ENCODE peak calls at places on chromosomes 2 and 18, in five cellular contexts. Z is MM.1S, X is SK-N-SH, S is H9, C is H1. U is an unnamed sample.

GRCh38 chr2:120430957-120431356 is 85.0 kb downstream of the INHBB start:
- DNase-seq in Z (no peak), X (no peak), S (peak), C (peak), U (no peak)

GRCh38 chr2:68901199-68901515 is 30.0 kb upstream of the BMP10 start:
- DNase-seq in Z (peak), X (no peak), S (peak), C (no peak), U (no peak)

GRCh38 chr2:235827585-235827992 is 333.7 kb downstream of the AGAP1 start:
- DNase-seq in Z (no peak), X (no peak), S (no peak), C (no peak), U (peak)

GRCh38 chr2:9703085-9703641 is 72.4 kb upstream of the YWHAQ start:
- DNase-seq in Z (no peak), X (no peak), S (no peak), C (no peak), U (peak)

GRCh38 chr2:74532222-74532621 is 2.5 kb downstream of the HTRA2 start:
- DNase-seq in Z (peak), X (no peak), S (no peak), C (no peak), U (no peak)

GRCh38 chr2:237603718-237604362 is 13.3 kb upstream of the RAB17 start:
- DNase-seq in Z (peak), X (no peak), S (no peak), C (no peak), U (peak)

GRCh38 chr2:176565641-176566323 is 296.5 kb downstream of the MTX2 start:
- DNase-seq in Z (no peak), X (no peak), S (no peak), C (no peak), U (peak)

GRCh38 chr2:65598240-65598639 is 165.8 kb upstream of the SPRED2 start:
- DNase-seq in Z (no peak), X (no peak), S (no peak), C (no peak), U (no peak)

GRCh38 chr2:158530829-158531228 is 74.1 kb downstream of the PKP4 start:
- DNase-seq in Z (no peak), X (no peak), S (no peak), C (no peak), U (no peak)

GRCh38 chr18:7414459-7414858 is 152.7 kb upstream of the PTPRM start:
- DNase-seq in Z (no peak), X (no peak), S (no peak), C (no peak), U (no peak)

GRCh38 chr2:122804494-122804893 is 1049.0 kb downstream of the TSN start:
- DNase-seq in Z (no peak), X (no peak), S (no peak), C (no peak), U (no peak)

GRCh38 chr2:96146881-96147592 is 1.8 kb upstream of the DUSP2 start:
- DNase-seq in Z (no peak), X (peak), S (peak), C (no peak), U (peak)

GRCh38 chr18:12652861-12653401 is 5.0 kb downstream of the SPIRE1 start:
- DNase-seq in Z (peak), X (peak), S (no peak), C (no peak), U (no peak)

GRCh38 chr18:39345321-39345720 is 1779.7 kb upstream of the CELF4 start:
- DNase-seq in Z (no peak), X (no peak), S (no peak), C (no peak), U (peak)

GRCh38 chr2:177989029-177989885 is 83.3 kb downstream of the PDE11A start:
- DNase-seq in Z (no peak), X (no peak), S (no peak), C (no peak), U (peak)

GRCh38 chr2:222776792-222777191 is 84.0 kb upstream of the ACSL3 start:
- DNase-seq in Z (no peak), X (no peak), S (no peak), C (no peak), U (no peak)

GRCh38 chr2:68216454-68217310 is 35.6 kb downstream of the PPP3R1 start:
- DNase-seq in Z (no peak), X (no peak), S (no peak), C (no peak), U (no peak)

GRCh38 chr2:235049719-235050118 is 97.9 kb downstream of the SH3BP4 start:
- DNase-seq in Z (no peak), X (peak), S (no peak), C (no peak), U (no peak)

GRCh38 chr2:207487650-207488315 is 42.0 kb upstream of the CREB1 start:
- DNase-seq in Z (no peak), X (no peak), S (no peak), C (no peak), U (peak)

GRCh38 chr2:205686231-205687017 is 4.1 kb downstream of the NRP2 start:
- DNase-seq in Z (no peak), X (peak), S (peak), C (peak), U (no peak)

GRCh38 chr2:210681481-210681880 is 125.1 kb downstream of the CPS1 start:
- DNase-seq in Z (no peak), X (no peak), S (no peak), C (no peak), U (no peak)

GRCh38 chr2:102120261-102121259 is 22.0 kb upstream of the IL1R1 start:
- DNase-seq in Z (no peak), X (no peak), S (no peak), C (no peak), U (no peak)

GRCh38 chr18:76673281-76674005 is 148.9 kb upstream of the ZNF236 start:
- DNase-seq in Z (no peak), X (no peak), S (no peak), C (no peak), U (no peak)

GRCh38 chr2:122491011-122491410 is 735.6 kb downstream of the TSN start:
- DNase-seq in Z (no peak), X (no peak), S (no peak), C (no peak), U (no peak)

GRCh38 chr2:233801357-233802131 is 23.4 kb downstream of the MROH2A start:
- DNase-seq in Z (peak), X (no peak), S (no peak), C (peak), U (peak)

GRCh38 chr2:146853741-146854444 is 990.9 kb upstream of the ACVR2A start:
- DNase-seq in Z (no peak), X (no peak), S (no peak), C (no peak), U (peak)

GRCh38 chr2:165410231-165410630 is 59.3 kb upstream of the CSRNP3 start:
- DNase-seq in Z (no peak), X (no peak), S (no peak), C (no peak), U (no peak)

GRCh38 chr18:23935804-23936203 is 78.8 kb upstream of the TTC39C start:
- DNase-seq in Z (no peak), X (no peak), S (no peak), C (no peak), U (no peak)

GRCh38 chr2:151619337-151619989 is 114.8 kb downstream of the NEB start:
- DNase-seq in Z (no peak), X (no peak), S (no peak), C (no peak), U (peak)
- TF ChIP-seq CTCF in Z (no peak), X (no peak), S (no peak), C (no peak), U (peak)

GRCh38 chr2:64222942-64223511 is 78.8 kb upstream of the PELI1 start:
- DNase-seq in Z (peak), X (no peak), S (no peak), C (no peak), U (no peak)
- H3K4me2 ChIP-seq in Z (peak), X (no peak), S (no peak), C (no peak), U (no peak)

GRCh38 chr2:104736026-104736425 is 117.9 kb upstream of the POU3F3 start:
- DNase-seq in Z (no peak), X (no peak), S (no peak), C (no peak), U (no peak)

GRCh38 chr2:104734937-104735586 is 118.9 kb upstream of the POU3F3 start:
- DNase-seq in Z (peak), X (no peak), S (no peak), C (no peak), U (peak)

GRCh38 chr2:104733544-104733943 is 120.4 kb upstream of the POU3F3 start:
- DNase-seq in Z (no peak), X (peak), S (peak), C (peak), U (no peak)
- TF ChIP-seq CTCF in Z (peak), X (peak), S (peak), C (peak), U (no peak)

GRCh38 chr18:9714832-9715343 is 6.8 kb downstream of the RAB31 start:
- DNase-seq in Z (no peak), X (no peak), S (no peak), C (no peak), U (no peak)
- H3K4me2 ChIP-seq in Z (no peak), X (no peak), S (no peak), C (no peak), U (no peak)

DNA sequence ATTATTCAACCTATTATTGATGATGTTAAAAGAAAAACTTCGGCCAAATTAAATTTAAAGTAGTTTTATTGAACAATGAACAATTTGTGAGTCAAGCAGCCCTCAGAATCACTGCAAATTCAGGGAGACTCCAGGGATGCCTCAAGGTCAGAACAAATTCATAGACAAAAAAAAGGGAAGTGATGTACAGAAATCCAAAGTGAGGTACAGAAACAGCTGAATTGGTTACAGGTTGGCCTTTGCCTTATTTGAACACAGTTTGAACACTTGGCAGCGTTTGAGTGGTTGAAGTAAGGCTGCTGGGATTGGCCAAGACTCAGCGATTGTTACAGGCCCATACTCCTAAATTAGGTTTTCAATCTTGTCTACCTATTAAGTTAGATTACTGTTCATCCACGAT is 47.4 kb upstream of the DSG1 start:
- DNase-seq in Z (no peak), X (no peak), S (no peak), C (no peak), U (no peak)
- TF ChIP-seq CTCF in Z (no peak), X (no peak), S (no peak), C (no peak), U (no peak)

U was measured in astrocyte.